ENCODE peak calls at places on chromosomes 3 and 15, in five cellular contexts. T is GM04504, P is NCI-H2081, K is stomach, Y is gastrocnemius medialis. F is an unnamed sample.

GRCh38 chr3:128217702-128218475 is 64.6 kb downstream of the EEFSEC start:
- DNase-seq in T (no peak), P (no peak), K (no peak), Y (no peak), F (no peak)

GRCh38 chr15:63528138-63528659 is 23.8 kb downstream of the USP3 start:
- DNase-seq in T (no peak), P (no peak), K (no peak), Y (no peak), F (no peak)

GRCh38 chr15:30043211-30043655 is 39.5 kb upstream of the GOLGA8J start:
- DNase-seq in T (no peak), P (peak), K (no peak), Y (no peak), F (no peak)

GRCh38 chr15:28942046-28942445 is 56.3 kb downstream of the APBA2 start:
- DNase-seq in T (no peak), P (no peak), K (peak), Y (no peak), F (peak)

GRCh38 chr15:91456921-91457320 is 356.9 kb downstream of the SV2B start:
- DNase-seq in T (no peak), P (no peak), K (no peak), Y (no peak), F (no peak)

GRCh38 chr3:159751141-159751540 is 237.5 kb upstream of the IL12A start:
- DNase-seq in T (no peak), P (no peak), K (no peak), Y (no peak), F (no peak)

GRCh38 chr15:80641384-80641783 is 53.7 kb upstream of the ABHD17C start:
- DNase-seq in T (no peak), P (no peak), K (no peak), Y (no peak), F (no peak)

GRCh38 chr3:60363817-60364216 is 887.4 kb downstream of the FHIT start:
- DNase-seq in T (no peak), P (no peak), K (no peak), Y (no peak), F (no peak)

F was measured in tibial artery.